ENCODE peak calls at places on chromosome 6, in five cellular contexts. One of them, this sample, is unnamed.

GRCh38 chr6:7909323-7910276 is 988 bp downstream of the TXNDC5 start:
- DNase-seq in Calu3: peak
- DNase-seq in GM13977: peak
- DNase-seq in left ventricle myocardium inferior: peak
- DNase-seq in AG09309: no peak
- DNase-seq in this sample: peak

GRCh38 chr6:44342052-44342451 is 398 bp upstream of the SPATS1 start:
- DNase-seq in Calu3: no peak
- DNase-seq in GM13977: no peak
- DNase-seq in left ventricle myocardium inferior: no peak
- DNase-seq in AG09309: no peak
- DNase-seq in this sample: no peak

GRCh38 chr6:109453594-109454482 is 1.7 kb downstream of the MICAL1 start:
- DNase-seq in Calu3: no peak
- DNase-seq in GM13977: no peak
- DNase-seq in left ventricle myocardium inferior: peak
- DNase-seq in AG09309: no peak
- DNase-seq in this sample: no peak

GRCh38 chr6:1070085-1070521 is 241.8 kb upstream of the FOXQ1 start:
- DNase-seq in Calu3: no peak
- DNase-seq in GM13977: no peak
- DNase-seq in left ventricle myocardium inferior: no peak
- DNase-seq in AG09309: no peak
- DNase-seq in this sample: no peak

GRCh38 chr6:108799356-108799720 is 48.9 kb upstream of the ARMC2 start:
- DNase-seq in Calu3: no peak
- DNase-seq in GM13977: no peak
- DNase-seq in left ventricle myocardium inferior: no peak
- DNase-seq in AG09309: no peak
- DNase-seq in this sample: no peak

GRCh38 chr6:164051427-164051826 is 636.9 kb downstream of the QKI start:
- DNase-seq in Calu3: no peak
- DNase-seq in GM13977: no peak
- DNase-seq in left ventricle myocardium inferior: no peak
- DNase-seq in AG09309: no peak
- DNase-seq in this sample: no peak

GRCh38 chr6:1581120-1581991 is 28.4 kb upstream of the FOXC1 start:
- DNase-seq in Calu3: no peak
- DNase-seq in GM13977: no peak
- DNase-seq in left ventricle myocardium inferior: no peak
- DNase-seq in AG09309: no peak
- DNase-seq in this sample: no peak

GRCh38 chr6:118659513-118660217 is 8.3 kb upstream of the CEP85L start:
- DNase-seq in Calu3: no peak
- DNase-seq in GM13977: no peak
- DNase-seq in left ventricle myocardium inferior: no peak
- DNase-seq in AG09309: no peak
- DNase-seq in this sample: no peak

GRCh38 chr6:119856136-119856535 is 506.6 kb upstream of the MAN1A1 start:
- DNase-seq in Calu3: no peak
- DNase-seq in GM13977: peak
- DNase-seq in left ventricle myocardium inferior: no peak
- DNase-seq in AG09309: no peak
- DNase-seq in this sample: peak

GRCh38 chr6:14217728-14218637 is 100.4 kb downstream of the CD83 start:
- DNase-seq in Calu3: no peak
- DNase-seq in GM13977: no peak
- DNase-seq in left ventricle myocardium inferior: no peak
- DNase-seq in AG09309: no peak
- DNase-seq in this sample: no peak

GRCh38 chr6:86856937-86857563 is 80.3 kb upstream of the HTR1E start:
- DNase-seq in Calu3: peak
- DNase-seq in GM13977: peak
- DNase-seq in left ventricle myocardium inferior: no peak
- DNase-seq in AG09309: peak
- DNase-seq in this sample: peak

GRCh38 chr6:113073611-113074191 is 726.6 kb downstream of the RFPL4B start:
- DNase-seq in Calu3: no peak
- DNase-seq in GM13977: no peak
- DNase-seq in left ventricle myocardium inferior: no peak
- DNase-seq in AG09309: no peak
- DNase-seq in this sample: no peak

GRCh38 chr6:152380351-152380767 is 256.8 kb downstream of the SYNE1 start:
- DNase-seq in Calu3: no peak
- DNase-seq in GM13977: no peak
- DNase-seq in left ventricle myocardium inferior: no peak
- DNase-seq in AG09309: peak
- DNase-seq in this sample: no peak

GRCh38 chr6:2111162-2111677 is 134.2 kb downstream of the GMDS start:
- DNase-seq in Calu3: no peak
- DNase-seq in GM13977: peak
- DNase-seq in left ventricle myocardium inferior: no peak
- DNase-seq in AG09309: peak
- DNase-seq in this sample: peak

GRCh38 chr6:85764844-85765243 is 122.2 kb upstream of the SYNCRIP start:
- DNase-seq in Calu3: no peak
- DNase-seq in GM13977: no peak
- DNase-seq in left ventricle myocardium inferior: no peak
- DNase-seq in AG09309: no peak
- DNase-seq in this sample: no peak

GRCh38 chr6:53627391-53628218 is 38.0 kb downstream of the KLHL31 start:
- DNase-seq in Calu3: no peak
- DNase-seq in GM13977: no peak
- DNase-seq in left ventricle myocardium inferior: no peak
- DNase-seq in AG09309: no peak
- DNase-seq in this sample: no peak

GRCh38 chr6:35023601-35024000 is 117.5 kb downstream of the TCP11 start:
- DNase-seq in Calu3: no peak
- DNase-seq in GM13977: no peak
- DNase-seq in left ventricle myocardium inferior: no peak
- DNase-seq in AG09309: no peak
- DNase-seq in this sample: no peak

GRCh38 chr6:84449220-84449619 is 221.8 kb upstream of the CEP162 start:
- DNase-seq in Calu3: no peak
- DNase-seq in GM13977: no peak
- DNase-seq in left ventricle myocardium inferior: no peak
- DNase-seq in AG09309: no peak
- DNase-seq in this sample: no peak

GRCh38 chr6:32109114-32109764 is at the start of gene TNXB:
- DNase-seq in Calu3: no peak
- DNase-seq in GM13977: no peak
- DNase-seq in left ventricle myocardium inferior: peak
- DNase-seq in AG09309: no peak
- DNase-seq in this sample: no peak

GRCh38 chr6:118980063-118980462 is 45.1 kb upstream of the MCM9 start:
- DNase-seq in Calu3: peak
- DNase-seq in GM13977: no peak
- DNase-seq in left ventricle myocardium inferior: no peak
- DNase-seq in AG09309: no peak
- DNase-seq in this sample: no peak

GRCh38 chr6:39217177-39217864 is 12.0 kb downstream of the KCNK5 start:
- DNase-seq in Calu3: no peak
- DNase-seq in GM13977: no peak
- DNase-seq in left ventricle myocardium inferior: no peak
- DNase-seq in AG09309: no peak
- DNase-seq in this sample: no peak

GRCh38 chr6:28585335-28585734 is 59.7 kb downstream of the GPX5 start:
- DNase-seq in Calu3: no peak
- DNase-seq in GM13977: no peak
- DNase-seq in left ventricle myocardium inferior: no peak
- DNase-seq in AG09309: no peak
- DNase-seq in this sample: no peak

GRCh38 chr6:118216751-118217150 is 309.7 kb downstream of the SLC35F1 start:
- DNase-seq in Calu3: no peak
- DNase-seq in GM13977: no peak
- DNase-seq in left ventricle myocardium inferior: no peak
- DNase-seq in AG09309: no peak
- DNase-seq in this sample: no peak

GRCh38 chr6:134447423-134447822 is 129.5 kb upstream of the SGK1 start:
- DNase-seq in Calu3: no peak
- DNase-seq in GM13977: no peak
- DNase-seq in left ventricle myocardium inferior: no peak
- DNase-seq in AG09309: no peak
- DNase-seq in this sample: no peak

GRCh38 chr6:10478187-10479040 is 42.7 kb upstream of the GCNT2 start:
- DNase-seq in Calu3: peak
- DNase-seq in GM13977: peak
- DNase-seq in left ventricle myocardium inferior: no peak
- DNase-seq in AG09309: no peak
- DNase-seq in this sample: peak

GRCh38 chr6:80608881-80609280 is 502.4 kb downstream of the BCKDHB start:
- DNase-seq in Calu3: no peak
- DNase-seq in GM13977: no peak
- DNase-seq in left ventricle myocardium inferior: no peak
- DNase-seq in AG09309: no peak
- DNase-seq in this sample: no peak

GRCh38 chr6:44485601-44486000 is 98.1 kb downstream of the CDC5L start:
- DNase-seq in Calu3: no peak
- DNase-seq in GM13977: no peak
- DNase-seq in left ventricle myocardium inferior: no peak
- DNase-seq in AG09309: no peak
- DNase-seq in this sample: no peak

GRCh38 chr6:27168586-27169443 is 78.7 kb upstream of the PRSS16 start:
- DNase-seq in Calu3: peak
- DNase-seq in GM13977: no peak
- DNase-seq in left ventricle myocardium inferior: no peak
- DNase-seq in AG09309: no peak
- DNase-seq in this sample: no peak

GRCh38 chr6:35392111-35392702 is 49.8 kb downstream of the PPARD start:
- DNase-seq in Calu3: peak
- DNase-seq in GM13977: no peak
- DNase-seq in left ventricle myocardium inferior: peak
- DNase-seq in AG09309: no peak
- DNase-seq in this sample: no peak

GRCh38 chr6:108676555-108676954 is 115.8 kb downstream of the FOXO3 start:
- DNase-seq in Calu3: no peak
- DNase-seq in GM13977: no peak
- DNase-seq in left ventricle myocardium inferior: no peak
- DNase-seq in AG09309: no peak
- DNase-seq in this sample: no peak

GRCh38 chr6:85273870-85274269 is 176.0 kb upstream of the NT5E start:
- DNase-seq in Calu3: no peak
- DNase-seq in GM13977: no peak
- DNase-seq in left ventricle myocardium inferior: no peak
- DNase-seq in AG09309: no peak
- DNase-seq in this sample: no peak

GRCh38 chr6:118645395-118645794 is 6.0 kb downstream of the CEP85L start:
- DNase-seq in Calu3: no peak
- DNase-seq in GM13977: no peak
- DNase-seq in left ventricle myocardium inferior: no peak
- DNase-seq in AG09309: no peak
- DNase-seq in this sample: no peak

GRCh38 chr6:150830409-150831165 is 34.9 kb upstream of the MTHFD1L start:
- DNase-seq in Calu3: no peak
- DNase-seq in GM13977: no peak
- DNase-seq in left ventricle myocardium inferior: no peak
- DNase-seq in AG09309: no peak
- DNase-seq in this sample: no peak

DNA sequence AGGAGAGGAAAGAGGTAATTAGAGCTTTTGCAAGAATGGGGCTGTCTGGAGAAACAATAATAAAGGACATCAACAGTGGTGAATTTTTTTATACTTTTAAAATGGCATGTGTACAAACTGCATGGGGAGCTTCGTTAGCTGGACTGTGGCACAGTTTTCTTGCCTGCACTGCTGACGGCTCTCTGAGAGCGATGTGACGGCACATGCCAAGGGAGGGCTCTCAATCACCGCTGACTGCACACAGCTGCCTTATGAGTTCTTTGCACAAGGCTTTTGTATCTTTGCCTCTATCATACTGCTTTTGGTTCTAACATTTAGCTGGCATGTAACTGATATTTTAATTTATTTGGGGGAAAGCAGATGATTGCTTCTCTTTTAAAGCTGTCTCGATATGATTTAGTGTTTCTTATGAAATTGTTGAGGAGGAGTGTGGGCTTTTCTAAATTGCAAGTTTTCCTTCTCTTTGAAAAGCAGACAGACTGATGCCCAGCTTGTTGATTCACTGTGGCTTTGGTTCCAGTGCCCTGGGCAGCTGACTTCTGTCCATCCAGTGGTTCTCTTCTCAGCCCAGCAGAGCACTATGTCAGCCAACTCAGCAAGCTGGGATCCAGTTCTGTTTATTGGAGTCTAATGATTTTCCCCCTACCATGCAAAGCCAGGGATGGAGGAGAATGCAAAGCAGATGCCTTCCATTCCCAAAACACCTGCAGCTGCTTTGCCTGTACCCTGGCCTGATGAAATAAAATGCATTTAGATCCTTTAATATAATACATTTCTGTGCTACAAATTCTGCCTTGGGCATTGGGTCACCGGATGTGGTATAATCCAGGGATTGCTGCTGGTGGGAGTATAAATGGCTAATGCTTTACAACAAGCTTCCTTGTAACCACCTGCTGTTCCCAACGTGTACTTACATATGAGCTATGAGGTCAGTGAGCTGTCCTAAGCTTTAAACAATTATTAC is 323.9 kb downstream of the ZFAND3 start:
- DNase-seq in Calu3: no peak
- DNase-seq in GM13977: no peak
- DNase-seq in left ventricle myocardium inferior: no peak
- DNase-seq in AG09309: no peak
- DNase-seq in this sample: no peak
- TF ChIP-seq CTCF in Calu3: no peak
- TF ChIP-seq CTCF in GM13977: no peak
- TF ChIP-seq CTCF in left ventricle myocardium inferior: no peak
- TF ChIP-seq CTCF in AG09309: no peak
- TF ChIP-seq CTCF in this sample: no peak

GRCh38 chr6:5995705-5996686 is 10.7 kb downstream of the NRN1 start:
- DNase-seq in Calu3: no peak
- DNase-seq in GM13977: no peak
- DNase-seq in left ventricle myocardium inferior: peak
- DNase-seq in AG09309: no peak
- DNase-seq in this sample: no peak
- TF ChIP-seq CTCF in Calu3: no peak
- TF ChIP-seq CTCF in GM13977: no peak
- TF ChIP-seq CTCF in left ventricle myocardium inferior: peak
- TF ChIP-seq CTCF in AG09309: peak
- TF ChIP-seq CTCF in this sample: no peak

GRCh38 chr6:145735356-145736165 is at the start of gene EPM2A:
- DNase-seq in Calu3: peak
- DNase-seq in GM13977: peak
- DNase-seq in left ventricle myocardium inferior: peak
- DNase-seq in AG09309: peak
- DNase-seq in this sample: peak
- TF ChIP-seq CTCF in Calu3: no peak
- TF ChIP-seq CTCF in GM13977: no peak
- TF ChIP-seq CTCF in left ventricle myocardium inferior: peak
- TF ChIP-seq CTCF in AG09309: no peak
- TF ChIP-seq CTCF in this sample: no peak

GRCh38 chr6:129432738-129433137 is 277.2 kb downstream of the ARHGAP18 start:
- DNase-seq in Calu3: no peak
- DNase-seq in GM13977: no peak
- DNase-seq in left ventricle myocardium inferior: no peak
- DNase-seq in AG09309: no peak
- DNase-seq in this sample: no peak
- TF ChIP-seq CTCF in Calu3: peak
- TF ChIP-seq CTCF in GM13977: peak
- TF ChIP-seq CTCF in left ventricle myocardium inferior: no peak
- TF ChIP-seq CTCF in AG09309: peak
- TF ChIP-seq CTCF in this sample: no peak

GRCh38 chr6:154602708-154603107 is 92.2 kb upstream of the CNKSR3 start:
- DNase-seq in Calu3: no peak
- DNase-seq in GM13977: no peak
- DNase-seq in left ventricle myocardium inferior: no peak
- DNase-seq in AG09309: no peak
- DNase-seq in this sample: no peak
- TF ChIP-seq CTCF in Calu3: no peak
- TF ChIP-seq CTCF in GM13977: no peak
- TF ChIP-seq CTCF in left ventricle myocardium inferior: no peak
- TF ChIP-seq CTCF in AG09309: no peak
- TF ChIP-seq CTCF in this sample: no peak